ENCODE peak calls at places on chromosome 19, in four cellular contexts. I is GM04504; Z is stimulated activated CD8-positive, alpha-beta memory T cell treated with anti-CD3 and anti-CD28 coated beads, Interleukin-15, amount 100 ng/mL, for 24 hours; M is substantia nigra. W is an unnamed sample.

GRCh38 chr19:41298327-41298964 is 11.5 kb upstream of the CCDC97 start:
- DNase-seq in I (peak), M (peak), Z (no peak), W (peak)

GRCh38 chr19:45217193-45217956 is 27.8 kb downstream of the EXOC3L2 start:
- DNase-seq in M (no peak), I (no peak), Z (no peak), W (no peak)

GRCh38 chr19:4109626-4109945 is 14.3 kb downstream of the MAP2K2 start:
- DNase-seq in Z (no peak), M (no peak), I (no peak), W (no peak)

GRCh38 chr19:58009666-58010301 is 7.2 kb upstream of the ZNF606 start:
- DNase-seq in M (peak), I (peak), Z (no peak), W (peak)

GRCh38 chr19:6861683-6862286 is 25.6 kb upstream of the ADGRE1 start:
- DNase-seq in I (no peak), M (no peak), Z (no peak), W (no peak)

GRCh38 chr19:8028951-8029491 is 23.5 kb upstream of the CCL25 start:
- DNase-seq in M (no peak), I (no peak), Z (no peak), W (no peak)

GRCh38 chr19:2702170-2703076 is at the start of gene GNG7:
- DNase-seq in I (peak), M (peak), Z (peak), W (peak)

GRCh38 chr19:47310323-47310722 is 662 bp downstream of the C5AR1 start:
- DNase-seq in M (no peak), Z (no peak), I (no peak), W (no peak)

GRCh38 chr19:35264281-35265125 is 4.3 kb upstream of the USF2 start:
- DNase-seq in M (no peak), Z (no peak), I (no peak), W (no peak)